ENCODE peak calls at places on chromosomes 1 and 21, in eight cellular contexts. One of them, this sample, is unnamed.

GRCh38 chr1:32496127-32496526 is 31.3 kb downstream of the ZBTB8B start:
- DNase-seq in CD4-positive, alpha-beta T cell: no peak
- DNase-seq in non-pigmented ciliary epithelial cell: no peak
- DNase-seq in H9: no peak
- DNase-seq in NCI-H2081: no peak
- DNase-seq in astrocyte of the spinal cord: peak
- DNase-seq in C1 segment of cervical spinal cord: no peak
- DNase-seq in stimulated activated CD4-positive, alpha-beta T cell treated with anti-CD3 and anti-CD28 coated beads, Interleukin-4, amount 100 ng/mL, for 24 hours: no peak
- DNase-seq in this sample: no peak

GRCh38 chr1:15429701-15430149 is 8.5 kb upstream of the CTRC start:
- DNase-seq in CD4-positive, alpha-beta T cell: no peak
- DNase-seq in non-pigmented ciliary epithelial cell: no peak
- DNase-seq in H9: no peak
- DNase-seq in NCI-H2081: no peak
- DNase-seq in astrocyte of the spinal cord: peak
- DNase-seq in C1 segment of cervical spinal cord: no peak
- DNase-seq in stimulated activated CD4-positive, alpha-beta T cell treated with anti-CD3 and anti-CD28 coated beads, Interleukin-4, amount 100 ng/mL, for 24 hours: no peak
- DNase-seq in this sample: no peak

GRCh38 chr1:184610872-184611614 is 143.6 kb downstream of the EDEM3 start:
- DNase-seq in CD4-positive, alpha-beta T cell: no peak
- DNase-seq in non-pigmented ciliary epithelial cell: no peak
- DNase-seq in H9: no peak
- DNase-seq in NCI-H2081: peak
- DNase-seq in astrocyte of the spinal cord: no peak
- DNase-seq in C1 segment of cervical spinal cord: no peak
- DNase-seq in stimulated activated CD4-positive, alpha-beta T cell treated with anti-CD3 and anti-CD28 coated beads, Interleukin-4, amount 100 ng/mL, for 24 hours: no peak
- DNase-seq in this sample: no peak

GRCh38 chr1:239816090-239816812 is 275.4 kb upstream of the FMN2 start:
- DNase-seq in CD4-positive, alpha-beta T cell: no peak
- DNase-seq in non-pigmented ciliary epithelial cell: peak
- DNase-seq in H9: peak
- DNase-seq in NCI-H2081: no peak
- DNase-seq in astrocyte of the spinal cord: peak
- DNase-seq in C1 segment of cervical spinal cord: no peak
- DNase-seq in stimulated activated CD4-positive, alpha-beta T cell treated with anti-CD3 and anti-CD28 coated beads, Interleukin-4, amount 100 ng/mL, for 24 hours: no peak
- DNase-seq in this sample: no peak

GRCh38 chr21:15415541-15416261 is 314.1 kb upstream of the USP25 start:
- DNase-seq in CD4-positive, alpha-beta T cell: no peak
- DNase-seq in non-pigmented ciliary epithelial cell: no peak
- DNase-seq in H9: no peak
- DNase-seq in NCI-H2081: no peak
- DNase-seq in astrocyte of the spinal cord: peak
- DNase-seq in C1 segment of cervical spinal cord: no peak
- DNase-seq in stimulated activated CD4-positive, alpha-beta T cell treated with anti-CD3 and anti-CD28 coated beads, Interleukin-4, amount 100 ng/mL, for 24 hours: no peak
- DNase-seq in this sample: no peak

GRCh38 chr1:83919872-83920271 is 79.1 kb downstream of the TTLL7 start:
- DNase-seq in CD4-positive, alpha-beta T cell: no peak
- DNase-seq in non-pigmented ciliary epithelial cell: no peak
- DNase-seq in H9: no peak
- DNase-seq in NCI-H2081: no peak
- DNase-seq in astrocyte of the spinal cord: no peak
- DNase-seq in C1 segment of cervical spinal cord: no peak
- DNase-seq in stimulated activated CD4-positive, alpha-beta T cell treated with anti-CD3 and anti-CD28 coated beads, Interleukin-4, amount 100 ng/mL, for 24 hours: no peak
- DNase-seq in this sample: no peak

GRCh38 chr1:8361198-8361849 is 43.4 kb downstream of the SLC45A1 start:
- DNase-seq in CD4-positive, alpha-beta T cell: no peak
- DNase-seq in non-pigmented ciliary epithelial cell: no peak
- DNase-seq in H9: no peak
- DNase-seq in NCI-H2081: no peak
- DNase-seq in astrocyte of the spinal cord: no peak
- DNase-seq in C1 segment of cervical spinal cord: no peak
- DNase-seq in stimulated activated CD4-positive, alpha-beta T cell treated with anti-CD3 and anti-CD28 coated beads, Interleukin-4, amount 100 ng/mL, for 24 hours: no peak
- DNase-seq in this sample: no peak

GRCh38 chr1:218266356-218266755 is 18.7 kb upstream of the RRP15 start:
- DNase-seq in CD4-positive, alpha-beta T cell: no peak
- DNase-seq in non-pigmented ciliary epithelial cell: no peak
- DNase-seq in H9: no peak
- DNase-seq in NCI-H2081: no peak
- DNase-seq in astrocyte of the spinal cord: no peak
- DNase-seq in C1 segment of cervical spinal cord: no peak
- DNase-seq in stimulated activated CD4-positive, alpha-beta T cell treated with anti-CD3 and anti-CD28 coated beads, Interleukin-4, amount 100 ng/mL, for 24 hours: no peak
- DNase-seq in this sample: no peak

GRCh38 chr1:20589331-20590312 is 725 bp downstream of the CDA start:
- DNase-seq in CD4-positive, alpha-beta T cell: no peak
- DNase-seq in non-pigmented ciliary epithelial cell: no peak
- DNase-seq in H9: no peak
- DNase-seq in NCI-H2081: no peak
- DNase-seq in astrocyte of the spinal cord: peak
- DNase-seq in C1 segment of cervical spinal cord: no peak
- DNase-seq in stimulated activated CD4-positive, alpha-beta T cell treated with anti-CD3 and anti-CD28 coated beads, Interleukin-4, amount 100 ng/mL, for 24 hours: no peak
- DNase-seq in this sample: peak

This sample was measured in kidney.